ENCODE peak calls at places on chromosome 13, in nine cellular contexts. I is neural progenitor cell, P is K562, B is GM23248, X is PC-3, O is fibroblast of lung, K is IMR-90, C is GM23338, U is trophoblast cell. G is an unnamed sample.

GRCh38 chr13:28338202-28338601 is 156.7 kb downstream of the FLT1 start:
- DNase-seq in I (no peak), P (no peak), B (no peak), X (no peak), O (peak), K (no peak), C (no peak), U (no peak), G (no peak)

GRCh38 chr13:98484289-98485219 is 92.4 kb downstream of the STK24 start:
- DNase-seq in I (peak), P (peak), B (peak), X (peak), O (peak), K (peak), C (peak), U (peak), G (no peak)

GRCh38 chr13:114106991-114107685 is 25.3 kb downstream of the RASA3 start:
- DNase-seq in I (no peak), P (no peak), B (no peak), X (no peak), O (no peak), K (no peak), C (no peak), U (no peak), G (no peak)

GRCh38 chr13:27174766-27175455 is 3.3 kb upstream of the USP12 start:
- DNase-seq in I (no peak), P (no peak), B (peak), X (no peak), O (no peak), K (peak), C (no peak), U (no peak), G (no peak)

GRCh38 chr13:52779028-52779612 is 39.5 kb upstream of the CNMD start:
- DNase-seq in I (peak), P (no peak), B (no peak), X (no peak), O (no peak), K (no peak), C (peak), U (no peak), G (no peak)

GRCh38 chr13:75749407-75749806 is 113.3 kb downstream of the LMO7 start:
- DNase-seq in I (peak), P (no peak), B (peak), X (peak), O (peak), K (peak), C (peak), U (no peak), G (no peak)

GRCh38 chr13:25468330-25469178 is 96.8 kb downstream of the ATP8A2 start:
- DNase-seq in I (peak), P (peak), B (no peak), X (no peak), O (peak), K (no peak), C (peak), U (no peak), G (no peak)

GRCh38 chr13:27186295-27186694 is 14.7 kb upstream of the USP12 start:
- DNase-seq in I (no peak), P (no peak), B (no peak), X (peak), O (no peak), K (no peak), C (no peak), U (no peak), G (no peak)

GRCh38 chr13:98370806-98371553 is 193.9 kb upstream of the RNF113B start:
- DNase-seq in I (no peak), P (no peak), B (peak), X (no peak), O (peak), K (peak), C (no peak), U (no peak), G (no peak)

GRCh38 chr13:31908696-31909386 is 122.7 kb upstream of the FRY start:
- DNase-seq in I (no peak), P (no peak), B (peak), X (no peak), O (no peak), K (no peak), C (no peak), U (peak), G (no peak)

GRCh38 chr13:114047358-114047881 is 73.5 kb upstream of the C13orf46 start:
- DNase-seq in I (no peak), P (peak), B (no peak), X (no peak), O (peak), K (peak), C (no peak), U (no peak), G (peak)

GRCh38 chr13:77359171-77359570 is 32.3 kb upstream of the MYCBP2 start:
- DNase-seq in I (no peak), P (no peak), B (peak), X (peak), O (peak), K (peak), C (no peak), U (no peak), G (no peak)

GRCh38 chr13:38395505-38395803 is 45.8 kb downstream of the UFM1 start:
- DNase-seq in I (no peak), P (no peak), B (peak), X (peak), O (peak), K (no peak), C (no peak), U (no peak), G (no peak)

GRCh38 chr13:112456138-112457056 is 80.2 kb downstream of the SPACA7 start:
- DNase-seq in I (no peak), P (no peak), B (no peak), X (no peak), O (no peak), K (no peak), C (no peak), U (no peak), G (no peak)

GRCh38 chr13:112358156-112358555 is 18.0 kb upstream of the SPACA7 start:
- DNase-seq in I (no peak), P (no peak), B (no peak), X (no peak), O (no peak), K (no peak), C (no peak), U (no peak), G (no peak)

GRCh38 chr13:82597737-82598136 is 1284.5 kb downstream of the SLITRK1 start:
- DNase-seq in I (peak), P (no peak), B (no peak), X (no peak), O (no peak), K (no peak), C (peak), U (no peak), G (no peak)

GRCh38 chr13:75736132-75736531 is 100.0 kb downstream of the LMO7 start:
- DNase-seq in I (no peak), P (no peak), B (no peak), X (no peak), O (no peak), K (no peak), C (no peak), U (no peak), G (no peak)

GRCh38 chr13:27588405-27588804 is 31.9 kb downstream of the LNX2 start:
- DNase-seq in I (no peak), P (no peak), B (no peak), X (no peak), O (no peak), K (no peak), C (no peak), U (no peak), G (no peak)

GRCh38 chr13:24218320-24218719 is 57.8 kb downstream of the SPATA13 start:
- DNase-seq in I (no peak), P (no peak), B (no peak), X (no peak), O (no peak), K (no peak), C (peak), U (no peak), G (no peak)

GRCh38 chr13:33577037-33577436 is 240.9 kb upstream of the RFC3 start:
- DNase-seq in I (no peak), P (no peak), B (peak), X (no peak), O (peak), K (peak), C (no peak), U (no peak), G (no peak)

GRCh38 chr13:49997935-49998334 is 1.1 kb downstream of the TRIM13 start:
- DNase-seq in I (no peak), P (no peak), B (peak), X (peak), O (no peak), K (no peak), C (peak), U (no peak), G (no peak)

GRCh38 chr13:60351326-60351725 is 45.7 kb upstream of the TDRD3 start:
- DNase-seq in I (no peak), P (no peak), B (peak), X (peak), O (peak), K (peak), C (no peak), U (no peak), G (no peak)

GRCh38 chr13:51552027-51552426 is 32.2 kb upstream of the WDFY2 start:
- DNase-seq in I (no peak), P (peak), B (no peak), X (no peak), O (no peak), K (no peak), C (no peak), U (no peak), G (no peak)

GRCh38 chr13:30121666-30122065 is 185.7 kb downstream of the KATNAL1 start:
- DNase-seq in I (no peak), P (no peak), B (no peak), X (no peak), O (no peak), K (no peak), C (no peak), U (no peak), G (no peak)

DNA sequence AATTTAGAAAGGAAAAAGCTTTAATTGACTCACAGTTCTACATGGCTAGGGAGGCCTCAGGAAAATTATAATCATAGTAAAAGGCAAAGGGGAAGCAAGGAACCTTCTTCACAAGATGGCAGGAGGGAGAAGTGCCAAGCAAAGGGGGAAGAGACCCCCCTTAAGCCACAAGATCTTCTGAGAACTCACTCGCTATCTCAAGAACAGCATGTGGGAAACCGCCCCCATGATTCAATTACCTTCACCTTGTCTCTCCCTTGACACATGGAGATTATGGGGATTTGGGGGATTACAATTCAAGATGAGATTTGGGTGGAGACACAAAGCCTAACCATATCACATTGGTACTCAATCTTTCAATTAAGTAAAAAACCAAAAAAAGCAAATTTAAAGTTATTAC is 1778.7 kb upstream of the MIR17HG start:
- DNase-seq in I (no peak), P (no peak), B (no peak), X (no peak), O (no peak), K (no peak), C (no peak), U (no peak), G (no peak)
- H2AFZ ChIP-seq in I (no peak), P (no peak), B (no peak), X (no peak), O (no peak), K (no peak), C (no peak), U (no peak), G (no peak)

GRCh38 chr13:110354209-110354627 is 47.1 kb downstream of the COL4A2 start:
- DNase-seq in I (no peak), P (no peak), B (no peak), X (peak), O (no peak), K (peak), C (no peak), U (no peak), G (no peak)
- H2AFZ ChIP-seq in I (no peak), P (no peak), B (no peak), X (no peak), O (no peak), K (no peak), C (no peak), U (no peak), G (no peak)

DNA sequence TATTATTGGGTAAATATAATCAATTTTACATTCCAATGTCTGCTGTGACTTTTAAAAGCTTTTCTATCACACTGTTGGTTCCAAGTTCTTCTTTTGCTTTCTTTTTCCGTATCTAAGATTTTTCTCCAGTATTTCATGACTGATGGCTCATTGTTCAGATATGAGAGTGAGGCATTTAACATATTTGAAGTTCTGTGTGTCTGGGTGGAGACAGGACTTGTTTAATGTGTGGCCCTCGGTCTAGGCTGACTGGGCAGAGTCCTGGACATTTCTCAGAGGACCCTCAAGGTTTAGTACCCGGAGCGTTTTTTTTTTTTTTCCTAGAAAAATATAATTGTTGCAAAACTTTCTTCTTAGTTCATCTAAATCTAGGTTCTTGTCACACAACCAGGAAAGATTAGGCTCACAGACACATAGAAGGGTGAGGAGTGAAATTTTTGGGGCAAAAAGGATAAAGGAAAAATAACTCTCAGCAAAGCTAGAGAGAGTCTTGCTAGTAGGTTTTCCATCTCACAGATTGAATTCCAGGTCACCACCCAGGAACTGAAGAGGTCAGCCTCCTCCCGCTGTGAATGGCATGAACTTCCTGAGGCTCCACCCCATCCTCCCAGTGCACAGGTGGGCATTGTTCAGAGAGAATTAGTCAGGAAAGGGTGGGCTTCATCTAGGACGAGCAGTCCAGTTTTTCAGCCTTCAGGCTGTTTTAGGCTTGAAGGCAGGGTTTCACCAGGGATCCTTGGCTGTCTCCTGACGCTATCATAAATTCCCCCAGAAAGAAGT is 1002.4 kb upstream of the PCDH9 start:
- DNase-seq in I (peak), P (no peak), B (no peak), X (no peak), O (peak), K (no peak), C (no peak), U (no peak), G (no peak)
- H2AFZ ChIP-seq in I (peak), P (no peak), B (no peak), X (no peak), O (no peak), K (no peak), C (peak), U (no peak), G (no peak)

DNA sequence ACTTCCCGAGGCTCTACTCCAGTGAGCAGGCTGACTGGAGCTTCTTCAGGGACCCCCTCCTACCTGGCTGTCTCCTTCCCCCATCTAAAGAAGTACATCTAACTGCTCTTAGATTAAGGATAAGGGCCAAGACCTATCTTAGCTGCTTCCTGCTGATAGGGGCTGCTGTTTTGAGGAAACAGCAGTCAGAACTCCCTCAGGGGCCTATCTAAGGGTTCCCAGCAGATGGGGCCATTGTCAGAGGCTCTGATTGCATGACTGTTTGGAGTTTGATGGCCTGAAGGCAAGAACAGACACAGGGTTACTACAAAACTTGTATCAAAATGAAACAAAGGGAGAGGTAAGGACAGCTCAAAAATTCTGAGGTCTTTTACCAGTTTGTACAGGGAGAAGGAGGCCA is 2636.9 kb upstream of the PCDH20 start:
- DNase-seq in I (no peak), P (peak), B (no peak), X (no peak), O (no peak), K (no peak), C (no peak), U (no peak), G (no peak)
- H2AFZ ChIP-seq in I (peak), P (no peak), B (no peak), X (no peak), O (no peak), K (no peak), C (no peak), U (no peak), G (no peak)

DNA sequence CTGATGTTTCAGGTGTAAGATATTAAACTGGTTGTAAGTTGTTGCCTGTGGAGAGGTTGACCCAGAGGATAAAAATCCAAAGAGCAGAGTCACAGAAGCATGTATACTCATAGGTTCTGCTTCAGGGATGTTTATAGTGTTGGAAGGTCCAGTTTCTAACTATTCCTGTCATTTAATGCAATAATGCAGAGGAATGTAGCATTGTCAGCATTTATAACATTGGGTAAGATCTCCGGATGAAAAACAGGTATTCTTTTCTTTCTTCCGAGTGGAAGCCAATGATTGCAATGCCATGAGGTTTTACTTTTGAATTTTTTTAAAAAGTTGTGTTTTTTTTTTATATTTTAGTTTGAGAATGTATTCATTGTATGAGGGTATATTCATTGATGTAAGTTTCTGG is 771.0 kb downstream of the PCDH9 start:
- DNase-seq in I (no peak), P (no peak), B (no peak), X (no peak), O (no peak), K (no peak), C (no peak), U (no peak), G (no peak)
- H2AFZ ChIP-seq in I (peak), P (no peak), B (no peak), X (no peak), O (no peak), K (no peak), C (peak), U (no peak), G (no peak)

DNA sequence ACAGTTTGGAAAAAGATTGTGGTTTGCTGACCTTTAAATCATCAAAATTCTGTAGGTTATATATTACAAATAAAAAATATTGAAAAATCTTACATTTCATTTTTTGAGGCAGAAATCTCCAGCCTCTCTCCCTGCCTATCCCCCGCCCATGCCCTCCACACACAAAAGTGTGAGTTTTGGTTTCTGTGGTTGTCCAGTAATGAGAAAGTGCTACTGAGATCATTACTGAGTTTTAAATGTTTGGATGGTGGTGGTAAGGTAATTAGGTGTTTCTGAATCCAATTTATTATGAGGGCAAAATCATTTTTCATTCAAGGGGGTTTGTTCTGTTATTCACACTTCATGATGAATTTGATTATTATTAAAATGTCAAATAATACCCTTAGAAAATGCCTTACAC is 448.0 kb upstream of the SLC10A2 start:
- DNase-seq in I (no peak), P (no peak), B (no peak), X (no peak), O (no peak), K (no peak), C (no peak), U (no peak), G (no peak)
- H2AFZ ChIP-seq in I (no peak), P (no peak), B (no peak), X (no peak), O (no peak), K (no peak), C (no peak), U (no peak), G (no peak)